ENCODE peak calls at places on chromosomes 12 and 14, in five cellular contexts. S is mucosa of descending colon, J is EH, K is HFFc6, F is substantia nigra. R is an unnamed sample.

GRCh38 chr12:66199141-66199540 is 10.1 kb downstream of the IRAK3 start:
- DNase-seq in S (no peak), J (no peak), K (no peak), F (no peak), R (no peak)

GRCh38 chr12:45914090-45914489 is 76.3 kb downstream of the SCAF11 start:
- DNase-seq in S (no peak), J (peak; percentile 89), K (peak; percentile 82), F (no peak), R (no peak)

GRCh38 chr14:92513966-92514843 is 624 bp downstream of the RIN3 start:
- DNase-seq in S (peak; percentile 70), J (peak; percentile 37), K (no peak), F (no peak), R (peak; percentile 89)

GRCh38 chr12:21354641-21355040 is 18.1 kb upstream of the IAPP start:
- DNase-seq in S (no peak), J (no peak), K (no peak), F (no peak), R (no peak)

GRCh38 chr14:69610020-69610858 is 1.2 kb upstream of the SUSD6 start:
- DNase-seq in S (no peak), J (no peak), K (no peak), F (no peak), R (no peak)

GRCh38 chr12:79522237-79522636 is 168.5 kb downstream of the PAWR start:
- DNase-seq in S (no peak), J (no peak), K (no peak), F (no peak), R (no peak)

GRCh38 chr12:94561943-94562411 is 88.4 kb downstream of the TMCC3 start:
- DNase-seq in S (no peak), J (peak; percentile 16), K (peak; percentile 2), F (peak; percentile 95), R (peak; percentile 57)

GRCh38 chr12:4148418-4149056 is 125.0 kb upstream of the CCND2 start:
- DNase-seq in S (peak; percentile 91), J (no peak), K (no peak), F (peak; percentile 31), R (peak; percentile 88)

GRCh38 chr14:61527325-61528100 is 167.8 kb upstream of the HIF1A start:
- DNase-seq in S (no peak), J (peak; percentile 88), K (peak; percentile 81), F (no peak), R (no peak)

GRCh38 chr14:104634031-104634760 is 29.6 kb upstream of the TMEM179 start:
- DNase-seq in S (no peak), J (no peak), K (no peak), F (no peak), R (no peak)

GRCh38 chr14:94423465-94424056 is 29.0 kb downstream of the SERPINA11 start:
- DNase-seq in S (peak; percentile 62), J (peak; percentile 75), K (peak; percentile 43), F (peak; percentile 63), R (no peak)